ENCODE peak calls at places on chromosomes 12 and 14, in eight cellular contexts. One of them, this sample, is unnamed. For H3K4me1, the result is how much of the 10 kb centered on the place peaks cover.

GRCh38 chr12:130139971-130140547 is 22.2 kb upstream of the FZD10 start:
- DNase-seq in A549: no peak
- DNase-seq in endodermal cell: no peak
- DNase-seq in CD8-positive, alpha-beta T cell: no peak
- DNase-seq in left ventricle myocardium inferior: no peak
- DNase-seq in IMR-90: no peak
- DNase-seq in fibroblast of lung: no peak
- DNase-seq in cardiac muscle cell: no peak
- DNase-seq in this sample: no peak

GRCh38 chr14:99036594-99037293 is 235.3 kb downstream of the BCL11B start:
- DNase-seq in A549: no peak
- DNase-seq in endodermal cell: peak
- DNase-seq in CD8-positive, alpha-beta T cell: no peak
- DNase-seq in left ventricle myocardium inferior: peak
- DNase-seq in IMR-90: no peak
- DNase-seq in fibroblast of lung: no peak
- DNase-seq in cardiac muscle cell: no peak
- DNase-seq in this sample: no peak

GRCh38 chr12:93855265-93855664 is 178.1 kb downstream of the CRADD start:
- DNase-seq in A549: no peak
- DNase-seq in endodermal cell: no peak
- DNase-seq in CD8-positive, alpha-beta T cell: no peak
- DNase-seq in left ventricle myocardium inferior: no peak
- DNase-seq in IMR-90: no peak
- DNase-seq in fibroblast of lung: no peak
- DNase-seq in cardiac muscle cell: no peak
- DNase-seq in this sample: no peak

GRCh38 chr12:728781-729180 is 23.6 kb upstream of the WNK1 start:
- DNase-seq in A549: no peak
- DNase-seq in endodermal cell: no peak
- DNase-seq in CD8-positive, alpha-beta T cell: no peak
- DNase-seq in left ventricle myocardium inferior: no peak
- DNase-seq in IMR-90: no peak
- DNase-seq in fibroblast of lung: no peak
- DNase-seq in cardiac muscle cell: no peak
- DNase-seq in this sample: no peak

GRCh38 chr12:94184995-94185711 is 36.8 kb downstream of the PLXNC1 start:
- DNase-seq in A549: no peak
- DNase-seq in endodermal cell: peak
- DNase-seq in CD8-positive, alpha-beta T cell: no peak
- DNase-seq in left ventricle myocardium inferior: no peak
- DNase-seq in IMR-90: no peak
- DNase-seq in fibroblast of lung: no peak
- DNase-seq in cardiac muscle cell: no peak
- DNase-seq in this sample: peak

GRCh38 chr14:95562892-95563685 is 28.2 kb downstream of the GLRX5 start:
- DNase-seq in A549: no peak
- DNase-seq in endodermal cell: peak
- DNase-seq in CD8-positive, alpha-beta T cell: no peak
- DNase-seq in left ventricle myocardium inferior: no peak
- DNase-seq in IMR-90: peak
- DNase-seq in fibroblast of lung: peak
- DNase-seq in cardiac muscle cell: peak
- DNase-seq in this sample: no peak

GRCh38 chr12:109786799-109787198 is 46.4 kb downstream of the TRPV4 start:
- DNase-seq in A549: no peak
- DNase-seq in endodermal cell: no peak
- DNase-seq in CD8-positive, alpha-beta T cell: no peak
- DNase-seq in left ventricle myocardium inferior: no peak
- DNase-seq in IMR-90: no peak
- DNase-seq in fibroblast of lung: no peak
- DNase-seq in cardiac muscle cell: no peak
- DNase-seq in this sample: no peak

GRCh38 chr14:77882631-77883030 is 82.7 kb downstream of the ADCK1 start:
- DNase-seq in A549: no peak
- DNase-seq in endodermal cell: no peak
- DNase-seq in CD8-positive, alpha-beta T cell: no peak
- DNase-seq in left ventricle myocardium inferior: no peak
- DNase-seq in IMR-90: no peak
- DNase-seq in fibroblast of lung: peak
- DNase-seq in cardiac muscle cell: peak
- DNase-seq in this sample: no peak

GRCh38 chr12:105347486-105347885 is 17.0 kb downstream of the C12orf75 start:
- DNase-seq in A549: no peak
- DNase-seq in endodermal cell: no peak
- DNase-seq in CD8-positive, alpha-beta T cell: no peak
- DNase-seq in left ventricle myocardium inferior: no peak
- DNase-seq in IMR-90: no peak
- DNase-seq in fibroblast of lung: no peak
- DNase-seq in cardiac muscle cell: no peak
- DNase-seq in this sample: no peak

GRCh38 chr14:90773196-90773486 is 43.1 kb downstream of the TTC7B start:
- DNase-seq in A549: no peak
- DNase-seq in endodermal cell: no peak
- DNase-seq in CD8-positive, alpha-beta T cell: no peak
- DNase-seq in left ventricle myocardium inferior: no peak
- DNase-seq in IMR-90: no peak
- DNase-seq in fibroblast of lung: no peak
- DNase-seq in cardiac muscle cell: no peak
- DNase-seq in this sample: no peak

GRCh38 chr12:15268927-15269552 is 47.8 kb upstream of the RERG start:
- DNase-seq in A549: peak
- DNase-seq in endodermal cell: peak
- DNase-seq in CD8-positive, alpha-beta T cell: no peak
- DNase-seq in left ventricle myocardium inferior: peak
- DNase-seq in IMR-90: peak
- DNase-seq in fibroblast of lung: peak
- DNase-seq in cardiac muscle cell: peak
- DNase-seq in this sample: no peak

GRCh38 chr12:116434155-116435065 is 124.8 kb upstream of the MAP1LC3B2 start:
- DNase-seq in A549: peak
- DNase-seq in endodermal cell: peak
- DNase-seq in CD8-positive, alpha-beta T cell: no peak
- DNase-seq in left ventricle myocardium inferior: peak
- DNase-seq in IMR-90: peak
- DNase-seq in fibroblast of lung: peak
- DNase-seq in cardiac muscle cell: peak
- DNase-seq in this sample: peak

GRCh38 chr14:22194669-22195068 is 394.4 kb downstream of the DAD1 start:
- DNase-seq in A549: no peak
- DNase-seq in endodermal cell: no peak
- DNase-seq in CD8-positive, alpha-beta T cell: no peak
- DNase-seq in left ventricle myocardium inferior: no peak
- DNase-seq in IMR-90: peak
- DNase-seq in fibroblast of lung: no peak
- DNase-seq in cardiac muscle cell: no peak
- DNase-seq in this sample: no peak

GRCh38 chr14:70698288-70698687 is 56.6 kb downstream of the TTC9 start:
- DNase-seq in A549: peak
- DNase-seq in endodermal cell: peak
- DNase-seq in CD8-positive, alpha-beta T cell: no peak
- DNase-seq in left ventricle myocardium inferior: peak
- DNase-seq in IMR-90: peak
- DNase-seq in fibroblast of lung: no peak
- DNase-seq in cardiac muscle cell: no peak
- DNase-seq in this sample: peak

GRCh38 chr12:129911437-129912049 is 7.7 kb upstream of the TMEM132D start:
- DNase-seq in A549: peak
- DNase-seq in endodermal cell: peak
- DNase-seq in CD8-positive, alpha-beta T cell: no peak
- DNase-seq in left ventricle myocardium inferior: peak
- DNase-seq in IMR-90: no peak
- DNase-seq in fibroblast of lung: no peak
- DNase-seq in cardiac muscle cell: peak
- DNase-seq in this sample: no peak

GRCh38 chr14:32940066-32940651 is 1.5 kb downstream of the NPAS3 start:
- DNase-seq in A549: no peak
- DNase-seq in endodermal cell: no peak
- DNase-seq in CD8-positive, alpha-beta T cell: no peak
- DNase-seq in left ventricle myocardium inferior: no peak
- DNase-seq in IMR-90: no peak
- DNase-seq in fibroblast of lung: peak
- DNase-seq in cardiac muscle cell: no peak
- DNase-seq in this sample: peak

GRCh38 chr12:56299308-56299852 is 750 bp downstream of the CS start:
- DNase-seq in A549: no peak
- DNase-seq in endodermal cell: no peak
- DNase-seq in CD8-positive, alpha-beta T cell: no peak
- DNase-seq in left ventricle myocardium inferior: no peak
- DNase-seq in IMR-90: peak
- DNase-seq in fibroblast of lung: no peak
- DNase-seq in cardiac muscle cell: no peak
- DNase-seq in this sample: peak

GRCh38 chr12:88325076-88325827 is 183.1 kb downstream of the TMTC3 start:
- DNase-seq in A549: peak
- DNase-seq in endodermal cell: no peak
- DNase-seq in CD8-positive, alpha-beta T cell: no peak
- DNase-seq in left ventricle myocardium inferior: no peak
- DNase-seq in IMR-90: peak
- DNase-seq in fibroblast of lung: peak
- DNase-seq in cardiac muscle cell: no peak
- DNase-seq in this sample: peak

GRCh38 chr12:1878214-1878613 is 40.2 kb downstream of the CACNA2D4 start:
- DNase-seq in A549: no peak
- DNase-seq in endodermal cell: no peak
- DNase-seq in CD8-positive, alpha-beta T cell: no peak
- DNase-seq in left ventricle myocardium inferior: no peak
- DNase-seq in IMR-90: no peak
- DNase-seq in fibroblast of lung: no peak
- DNase-seq in cardiac muscle cell: no peak
- DNase-seq in this sample: no peak

GRCh38 chr12:26614217-26614616 is 218.8 kb downstream of the ITPR2 start:
- DNase-seq in A549: no peak
- DNase-seq in endodermal cell: peak
- DNase-seq in CD8-positive, alpha-beta T cell: no peak
- DNase-seq in left ventricle myocardium inferior: no peak
- DNase-seq in IMR-90: peak
- DNase-seq in fibroblast of lung: peak
- DNase-seq in cardiac muscle cell: peak
- DNase-seq in this sample: peak

GRCh38 chr14:35365130-35366047 is 39.2 kb downstream of the NFKBIA start:
- DNase-seq in A549: peak
- DNase-seq in endodermal cell: no peak
- DNase-seq in CD8-positive, alpha-beta T cell: no peak
- DNase-seq in left ventricle myocardium inferior: peak
- DNase-seq in IMR-90: peak
- DNase-seq in fibroblast of lung: peak
- DNase-seq in cardiac muscle cell: no peak
- DNase-seq in this sample: no peak

GRCh38 chr14:35362441-35362840 is 42.1 kb downstream of the NFKBIA start:
- DNase-seq in A549: no peak
- DNase-seq in endodermal cell: no peak
- DNase-seq in CD8-positive, alpha-beta T cell: no peak
- DNase-seq in left ventricle myocardium inferior: no peak
- DNase-seq in IMR-90: no peak
- DNase-seq in fibroblast of lung: no peak
- DNase-seq in cardiac muscle cell: no peak
- DNase-seq in this sample: no peak

GRCh38 chr14:35361141-35361480 is 43.4 kb downstream of the NFKBIA start:
- DNase-seq in A549: no peak
- DNase-seq in endodermal cell: no peak
- DNase-seq in CD8-positive, alpha-beta T cell: no peak
- DNase-seq in left ventricle myocardium inferior: no peak
- DNase-seq in IMR-90: no peak
- DNase-seq in fibroblast of lung: no peak
- DNase-seq in cardiac muscle cell: no peak
- DNase-seq in this sample: no peak

GRCh38 chr14:35366048-35366428 is 38.5 kb downstream of the NFKBIA start:
- DNase-seq in A549: no peak
- DNase-seq in endodermal cell: no peak
- DNase-seq in CD8-positive, alpha-beta T cell: no peak
- DNase-seq in left ventricle myocardium inferior: no peak
- DNase-seq in IMR-90: peak
- DNase-seq in fibroblast of lung: peak
- DNase-seq in cardiac muscle cell: no peak
- DNase-seq in this sample: peak

GRCh38 chr14:35362911-35363374 is 41.6 kb downstream of the NFKBIA start:
- DNase-seq in A549: no peak
- DNase-seq in endodermal cell: no peak
- DNase-seq in CD8-positive, alpha-beta T cell: no peak
- DNase-seq in left ventricle myocardium inferior: no peak
- DNase-seq in IMR-90: peak
- DNase-seq in fibroblast of lung: peak
- DNase-seq in cardiac muscle cell: no peak
- DNase-seq in this sample: no peak
- H3K4me1 ChIP-seq in A549: under half
- H3K4me1 ChIP-seq in endodermal cell: under half
- H3K4me1 ChIP-seq in CD8-positive, alpha-beta T cell: under half
- H3K4me1 ChIP-seq in left ventricle myocardium inferior: under half
- H3K4me1 ChIP-seq in IMR-90: under half
- H3K4me1 ChIP-seq in fibroblast of lung: under half
- H3K4me1 ChIP-seq in cardiac muscle cell: under half
- H3K4me1 ChIP-seq in this sample: under half

DNA sequence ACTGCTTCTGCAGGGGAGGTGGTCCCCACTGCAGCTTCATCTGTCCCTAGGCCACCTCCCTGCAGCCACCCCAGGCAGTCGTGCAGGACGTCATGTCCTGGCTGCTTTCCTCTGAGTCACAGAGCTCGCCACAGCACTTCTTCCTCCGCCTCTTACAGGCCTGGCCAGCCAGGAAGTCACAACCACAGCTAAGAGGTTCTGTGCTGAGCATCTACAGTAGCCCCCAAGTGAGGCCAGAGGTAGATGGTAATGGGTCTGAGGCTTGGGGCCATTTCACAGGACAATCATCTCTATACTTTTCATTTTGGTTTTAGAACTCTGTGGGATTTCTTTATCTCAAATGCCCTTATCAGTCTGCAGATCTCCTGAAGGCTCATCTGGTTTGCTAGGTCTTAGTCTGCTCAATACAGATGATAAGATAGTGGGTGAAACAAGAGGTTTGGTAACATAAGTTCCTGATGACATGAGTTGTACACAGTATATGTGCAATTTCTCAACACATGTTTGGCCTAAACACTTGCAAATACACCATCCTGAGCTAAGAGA is 106.4 kb downstream of the ARF6 start:
- DNase-seq in A549: peak
- DNase-seq in endodermal cell: peak
- DNase-seq in CD8-positive, alpha-beta T cell: peak
- DNase-seq in left ventricle myocardium inferior: peak
- DNase-seq in IMR-90: peak
- DNase-seq in fibroblast of lung: peak
- DNase-seq in cardiac muscle cell: no peak
- DNase-seq in this sample: peak
- H3K4me1 ChIP-seq in A549: half or more
- H3K4me1 ChIP-seq in endodermal cell: under half
- H3K4me1 ChIP-seq in CD8-positive, alpha-beta T cell: half or more
- H3K4me1 ChIP-seq in left ventricle myocardium inferior: half or more
- H3K4me1 ChIP-seq in IMR-90: under half
- H3K4me1 ChIP-seq in fibroblast of lung: under half
- H3K4me1 ChIP-seq in cardiac muscle cell: under half
- H3K4me1 ChIP-seq in this sample: half or more

GRCh38 chr12:3043406-3043805 is 33.8 kb upstream of the TSPAN9 start:
- DNase-seq in A549: no peak
- DNase-seq in endodermal cell: no peak
- DNase-seq in CD8-positive, alpha-beta T cell: no peak
- DNase-seq in left ventricle myocardium inferior: no peak
- DNase-seq in IMR-90: no peak
- DNase-seq in fibroblast of lung: no peak
- DNase-seq in cardiac muscle cell: no peak
- DNase-seq in this sample: no peak
- H3K4me1 ChIP-seq in A549: under half
- H3K4me1 ChIP-seq in endodermal cell: under half
- H3K4me1 ChIP-seq in CD8-positive, alpha-beta T cell: under half
- H3K4me1 ChIP-seq in left ventricle myocardium inferior: half or more
- H3K4me1 ChIP-seq in IMR-90: under half
- H3K4me1 ChIP-seq in fibroblast of lung: under half
- H3K4me1 ChIP-seq in cardiac muscle cell: under half
- H3K4me1 ChIP-seq in this sample: under half

GRCh38 chr14:20454645-20455354 is at the start of the genes APEX1 and OSGEP:
- DNase-seq in A549: peak
- DNase-seq in endodermal cell: peak
- DNase-seq in CD8-positive, alpha-beta T cell: peak
- DNase-seq in left ventricle myocardium inferior: peak
- DNase-seq in IMR-90: peak
- DNase-seq in fibroblast of lung: peak
- DNase-seq in cardiac muscle cell: peak
- DNase-seq in this sample: peak
- H3K4me1 ChIP-seq in A549: under half
- H3K4me1 ChIP-seq in endodermal cell: under half
- H3K4me1 ChIP-seq in CD8-positive, alpha-beta T cell: under half
- H3K4me1 ChIP-seq in left ventricle myocardium inferior: half or more
- H3K4me1 ChIP-seq in IMR-90: under half
- H3K4me1 ChIP-seq in fibroblast of lung: under half
- H3K4me1 ChIP-seq in cardiac muscle cell: under half
- H3K4me1 ChIP-seq in this sample: under half

This sample was measured in mucosa of descending colon.